ENCODE peak calls at places on chromosome 1, in six cellular contexts. S is left colon; U is activated naive CD4-positive, alpha-beta T cell; R is globus pallidus; N is osteocyte; T is type B pancreatic cell. A is an unnamed sample.

GRCh38 chr1:203338335-203339036 is 12.4 kb downstream of the FMOD start:
- DNase-seq in N (no peak), S (peak), R (peak), U (peak), T (no peak), A (peak)

GRCh38 chr1:116806245-116806644 is 52.0 kb downstream of the CD2 start:
- DNase-seq in S (no peak), U (no peak), N (no peak), T (no peak), R (no peak), A (no peak)

GRCh38 chr1:225767591-225768540 is 9.8 kb upstream of the SRP9 start:
- DNase-seq in N (no peak), T (peak), R (no peak), S (peak), U (no peak), A (no peak)

GRCh38 chr1:33943978-33944377 is 80.1 kb downstream of the HMGB4 start:
- DNase-seq in S (no peak), T (no peak), R (no peak), U (no peak), N (no peak), A (peak)

GRCh38 chr1:114075546-114076249 is 78.0 kb downstream of the SYT6 start:
- DNase-seq in U (no peak), N (no peak), S (no peak), T (no peak), R (no peak), A (no peak)

GRCh38 chr1:75159154-75159553 is 25.0 kb downstream of the LHX8 start:
- DNase-seq in T (no peak), U (no peak), S (no peak), N (no peak), R (no peak), A (no peak)

GRCh38 chr1:16071614-16072013 is 1.8 kb downstream of the FAM131C start:
- DNase-seq in T (no peak), R (no peak), U (no peak), N (no peak), S (no peak), A (no peak)

GRCh38 chr1:54105080-54105479 is 47.7 kb downstream of the CDCP2 start:
- DNase-seq in T (no peak), R (no peak), U (no peak), N (no peak), S (no peak), A (no peak)

GRCh38 chr1:184289825-184290550 is 96.8 kb upstream of the C1orf21 start:
- DNase-seq in N (no peak), R (no peak), S (no peak), T (no peak), U (no peak), A (no peak)

GRCh38 chr1:25712299-25712970 is 87.6 kb upstream of the SELENON start:
- DNase-seq in N (no peak), S (no peak), T (no peak), U (no peak), R (no peak), A (no peak)

GRCh38 chr1:58992643-58993042 is 208.8 kb upstream of the JUN start:
- DNase-seq in S (no peak), N (no peak), T (no peak), R (no peak), U (no peak), A (no peak)

GRCh38 chr1:37752583-37753471 is 12.1 kb downstream of the EPHA10 start:
- DNase-seq in N (no peak), R (no peak), T (no peak), S (no peak), U (no peak), A (no peak)

GRCh38 chr1:200973937-200974657 is 49.4 kb downstream of the KIF21B start:
- DNase-seq in T (no peak), R (no peak), N (no peak), S (peak), U (no peak), A (no peak)

GRCh38 chr1:242016518-242016917 is 17.6 kb upstream of the MAP1LC3C start:
- DNase-seq in U (no peak), T (no peak), S (no peak), N (no peak), R (no peak), A (no peak)